ENCODE peak calls at places on chromosomes 4 and X, in five cellular contexts. One of them, this sample, is unnamed.

GRCh38 chr4:114015444-114015899 is 36.0 kb upstream of the ARSJ start:
- DNase-seq in neuronal stem cell: no peak
- DNase-seq in H1: no peak
- DNase-seq in H9: no peak
- DNase-seq in mesenchymal stem cell: peak
- DNase-seq in this sample: no peak

GRCh38 chr4:40953253-40954118 is 203.7 kb downstream of the NSUN7 start:
- DNase-seq in H9: no peak
- DNase-seq in H1: no peak
- DNase-seq in neuronal stem cell: no peak
- DNase-seq in mesenchymal stem cell: no peak
- DNase-seq in this sample: no peak

GRCh38 chr4:86592553-86593249 is 1.4 kb upstream of the PTPN13 start:
- DNase-seq in H1: no peak
- DNase-seq in H9: no peak
- DNase-seq in mesenchymal stem cell: peak
- DNase-seq in neuronal stem cell: no peak
- DNase-seq in this sample: no peak

GRCh38 chrX:132272826-132273225 is 53.6 kb upstream of the RAP2C start:
- DNase-seq in neuronal stem cell: no peak
- DNase-seq in H9: no peak
- DNase-seq in H1: no peak
- DNase-seq in mesenchymal stem cell: peak
- DNase-seq in this sample: no peak

GRCh38 chrX:108022491-108023089 is 22.3 kb upstream of the VSIG1 start:
- DNase-seq in mesenchymal stem cell: no peak
- DNase-seq in neuronal stem cell: no peak
- DNase-seq in H9: no peak
- DNase-seq in H1: no peak
- DNase-seq in this sample: no peak

GRCh38 chr4:73208376-73208775 is 50.2 kb downstream of the ANKRD17 start:
- DNase-seq in neuronal stem cell: no peak
- DNase-seq in mesenchymal stem cell: peak
- DNase-seq in H1: no peak
- DNase-seq in H9: no peak
- DNase-seq in this sample: no peak

GRCh38 chr4:124783847-124784246 is 71.3 kb upstream of the ANKRD50 start:
- DNase-seq in neuronal stem cell: no peak
- DNase-seq in H9: no peak
- DNase-seq in mesenchymal stem cell: peak
- DNase-seq in H1: no peak
- DNase-seq in this sample: peak

GRCh38 chrX:71056857-71057256 is 11.3 kb downstream of the SNX12 start:
- DNase-seq in neuronal stem cell: no peak
- DNase-seq in H1: no peak
- DNase-seq in mesenchymal stem cell: no peak
- DNase-seq in H9: no peak
- DNase-seq in this sample: no peak

GRCh38 chr4:132266374-132266773 is 882.7 kb upstream of the PCDH10 start:
- DNase-seq in mesenchymal stem cell: no peak
- DNase-seq in H9: no peak
- DNase-seq in neuronal stem cell: no peak
- DNase-seq in H1: no peak
- DNase-seq in this sample: no peak

GRCh38 chrX:13044441-13044840 is at the start of gene FAM9C:
- DNase-seq in mesenchymal stem cell: no peak
- DNase-seq in H1: no peak
- DNase-seq in neuronal stem cell: no peak
- DNase-seq in H9: no peak
- DNase-seq in this sample: no peak
- H3K23ac ChIP-seq in mesenchymal stem cell: no peak
- H3K23ac ChIP-seq in H1: no peak
- H3K23ac ChIP-seq in neuronal stem cell: no peak
- H3K23ac ChIP-seq in H9: no peak
- H3K23ac ChIP-seq in this sample: no peak

DNA sequence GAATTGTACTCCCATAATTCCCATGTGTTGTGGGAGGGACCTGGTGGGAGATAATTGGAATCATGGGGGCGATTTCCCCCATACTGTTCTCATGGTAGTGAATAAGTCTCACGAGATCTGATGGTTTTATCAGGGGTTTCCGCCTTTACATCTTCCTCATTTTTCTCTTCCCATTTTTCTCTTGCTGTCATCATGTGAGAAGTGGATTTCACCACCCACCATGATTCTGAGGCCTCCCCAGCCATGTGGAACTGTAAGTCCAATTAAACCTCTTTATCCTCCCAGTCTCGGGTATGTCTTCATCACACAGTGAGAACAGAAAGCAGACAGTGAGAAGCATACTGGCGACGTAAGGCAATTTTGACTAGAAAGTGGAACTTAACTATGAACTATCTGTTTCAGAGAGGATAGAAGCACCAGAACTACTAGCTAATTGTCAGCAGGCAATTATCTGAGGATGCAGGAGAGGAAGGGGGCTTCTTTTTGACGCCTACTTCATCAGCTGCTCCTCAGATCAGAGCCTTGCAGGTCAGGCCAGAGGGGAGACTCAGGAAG is 8.5 kb upstream of the GPR50 start:
- DNase-seq in H9: no peak
- DNase-seq in neuronal stem cell: no peak
- DNase-seq in H1: no peak
- DNase-seq in mesenchymal stem cell: no peak
- DNase-seq in this sample: no peak
- H2BK12ac ChIP-seq in H9: no peak
- H2BK12ac ChIP-seq in neuronal stem cell: no peak
- H2BK12ac ChIP-seq in H1: no peak
- H2BK12ac ChIP-seq in mesenchymal stem cell: no peak
- H2BK12ac ChIP-seq in this sample: no peak

DNA sequence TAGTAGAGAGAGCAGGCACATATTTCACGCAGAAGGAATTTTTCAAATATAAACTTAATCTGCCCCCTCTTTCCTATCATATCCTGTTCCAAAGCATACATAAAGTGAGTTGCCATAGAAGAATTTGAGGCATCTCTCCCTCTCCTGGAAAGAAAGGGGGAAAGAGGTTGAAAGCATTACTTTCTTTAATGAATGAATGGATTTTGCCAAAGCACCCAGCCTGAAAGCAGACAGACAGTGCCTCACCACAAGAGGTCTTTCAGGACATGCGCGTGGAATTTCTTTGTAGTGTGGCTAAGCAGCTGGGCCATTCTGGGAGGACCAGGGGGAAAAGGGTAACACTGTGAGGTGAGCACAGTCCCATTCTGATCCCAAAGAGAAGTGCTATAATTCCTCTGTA is 651.4 kb downstream of the IQCM start:
- DNase-seq in neuronal stem cell: peak
- DNase-seq in H9: peak
- DNase-seq in H1: peak
- DNase-seq in mesenchymal stem cell: peak
- DNase-seq in this sample: no peak
- H3K23ac ChIP-seq in neuronal stem cell: no peak
- H3K23ac ChIP-seq in H9: no peak
- H3K23ac ChIP-seq in H1: no peak
- H3K23ac ChIP-seq in mesenchymal stem cell: no peak
- H3K23ac ChIP-seq in this sample: no peak

DNA sequence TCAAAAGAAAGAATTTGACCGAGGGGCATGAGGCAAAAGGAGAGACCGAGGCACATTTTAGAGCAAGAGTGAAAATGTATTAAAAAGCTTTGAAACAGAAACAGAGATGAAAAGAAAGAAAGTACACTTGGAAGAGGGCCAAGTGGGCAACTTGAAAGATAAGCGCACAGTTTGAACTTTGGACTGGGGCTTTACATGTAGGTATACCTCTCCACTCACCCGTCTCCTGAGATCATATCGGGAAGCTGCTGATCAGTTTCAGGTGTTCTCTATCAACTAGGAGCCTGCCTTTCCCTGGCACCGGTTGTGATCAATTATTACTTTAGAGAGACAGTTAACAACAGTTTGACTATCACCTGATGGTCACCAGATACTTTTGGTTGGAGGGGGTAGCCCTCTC is 2666.5 kb downstream of the ARAP2 start:
- DNase-seq in mesenchymal stem cell: no peak
- DNase-seq in H1: no peak
- DNase-seq in H9: no peak
- DNase-seq in neuronal stem cell: no peak
- DNase-seq in this sample: no peak
- H2BK12ac ChIP-seq in mesenchymal stem cell: no peak
- H2BK12ac ChIP-seq in H1: no peak
- H2BK12ac ChIP-seq in H9: no peak
- H2BK12ac ChIP-seq in neuronal stem cell: no peak
- H2BK12ac ChIP-seq in this sample: no peak

DNA sequence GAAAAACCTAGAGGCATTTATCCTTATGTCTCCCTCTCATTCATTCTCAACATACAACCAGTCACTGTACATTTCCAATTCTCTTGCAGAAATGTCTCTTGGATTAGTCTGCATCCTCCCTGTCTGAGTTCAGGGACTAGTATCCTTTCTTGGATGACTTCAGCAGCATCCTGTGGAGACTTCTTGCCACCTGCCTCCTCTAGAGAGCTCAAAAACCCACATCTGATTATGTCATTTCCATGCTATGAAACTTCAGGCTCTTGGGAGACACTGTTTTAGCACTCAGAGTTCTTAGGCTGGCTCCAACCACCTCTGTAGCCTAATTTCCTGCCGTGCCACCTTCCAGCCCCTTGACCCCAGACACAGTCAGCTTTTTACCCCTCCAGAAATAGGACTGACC is 515.1 kb upstream of the DIPK2B start:
- DNase-seq in H1: no peak
- DNase-seq in neuronal stem cell: no peak
- DNase-seq in H9: no peak
- DNase-seq in mesenchymal stem cell: no peak
- DNase-seq in this sample: no peak
- H3K23ac ChIP-seq in H1: no peak
- H3K23ac ChIP-seq in neuronal stem cell: no peak
- H3K23ac ChIP-seq in H9: no peak
- H3K23ac ChIP-seq in mesenchymal stem cell: no peak
- H3K23ac ChIP-seq in this sample: no peak

This sample was measured in trophoblast cell.